ENCODE peak calls at places on chromosomes 12 and 14, in four cellular contexts. S is C1 segment of cervical spinal cord, U is left ventricle myocardium superior, Y is NCI-H2029 treated with DMSO at 0.1 percent for 48 hours. Q is an unnamed sample.

GRCh38 chr14:78849952-78850351 is 679.8 kb downstream of the NRXN3 start:
- DNase-seq in S (no peak), U (no peak), Y (no peak), Q (no peak)

GRCh38 chr14:103086771-103087342 is 2.8 kb downstream of the LBHD2 start:
- DNase-seq in S (no peak), U (peak; percentile 10), Y (no peak), Q (no peak)

GRCh38 chr14:61472801-61473376 is 151.5 kb downstream of the PRKCH start:
- DNase-seq in S (no peak), U (no peak), Y (no peak), Q (no peak)

GRCh38 chr14:59981564-59981963 is 61.6 kb downstream of the LRRC9 start:
- DNase-seq in S (no peak), U (no peak), Y (no peak), Q (no peak)

GRCh38 chr12:111780615-111781014 is 13.9 kb downstream of the ALDH2 start:
- DNase-seq in S (no peak), U (no peak), Y (no peak), Q (no peak)

GRCh38 chr12:55829967-55830600 is 697 bp upstream of the DNAJC14 start:
- DNase-seq in S (peak; percentile 67), U (peak; percentile 70), Y (no peak), Q (no peak)

GRCh38 chr12:27998170-27999110 is 25.9 kb upstream of the PTHLH start:
- DNase-seq in S (no peak), U (no peak), Y (no peak), Q (no peak)

GRCh38 chr12:109770861-109771670 is 57.4 kb downstream of the FAM222A start:
- DNase-seq in S (no peak), U (no peak), Y (no peak), Q (no peak)

GRCh38 chr14:72608391-72609204 is 285.3 kb downstream of the DPF3 start:
- DNase-seq in S (no peak), U (no peak), Y (no peak), Q (no peak)

GRCh38 chr14:73180385-73180805 is 44.1 kb downstream of the PSEN1 start:
- DNase-seq in S (no peak), U (no peak), Y (no peak), Q (peak; percentile 94)

GRCh38 chr14:34997762-34998161 is 15.0 kb downstream of the SRP54 start:
- DNase-seq in S (no peak), U (no peak), Y (no peak), Q (no peak)

GRCh38 chr12:79454338-79454777 is 236.4 kb downstream of the PAWR start:
- DNase-seq in S (no peak), U (no peak), Y (no peak), Q (no peak)

GRCh38 chr12:125683748-125684381 is 618.6 kb downstream of the AACS start:
- DNase-seq in S (no peak), U (peak; percentile 36), Y (no peak), Q (no peak)

GRCh38 chr14:92958373-92959188 is 35.6 kb downstream of the CHGA start:
- DNase-seq in S (peak; percentile 52), U (peak; percentile 29), Y (no peak), Q (no peak)

GRCh38 chr12:68899251-68899771 is 33.7 kb downstream of the CPM start:
- DNase-seq in S (no peak), U (peak; percentile 29), Y (no peak), Q (no peak)

GRCh38 chr12:16610743-16611142 is 4.8 kb upstream of the LMO3 start:
- DNase-seq in S (no peak), U (no peak), Y (peak; percentile 32), Q (no peak)

Q was measured in AML-193.